ENCODE peak calls at places on chromosomes 2 and 18, in nine cellular contexts. B, L, P, I, N, G, Z, X and U are unnamed samples.

GRCh38 chr18:23825496-23825895 is 136.2 kb downstream of the LAMA3 start:
- DNase-seq in X (no peak), N (no peak), L (no peak), P (no peak), I (no peak), B (no peak), Z (no peak), G (no peak), U (no peak)

GRCh38 chr2:79994915-79995419 is 309.6 kb downstream of the LRRTM1 start:
- DNase-seq in P (no peak), G (no peak), I (no peak), Z (no peak), X (no peak), B (no peak), N (no peak), L (no peak), U (no peak)

GRCh38 chr18:57844319-57844718 is 41.2 kb upstream of the ATP8B1 start:
- DNase-seq in B (no peak), Z (no peak), N (no peak), G (no peak), X (no peak), L (no peak), I (no peak), P (no peak), U (no peak)

GRCh38 chr2:144546933-144547332 is 27.0 kb upstream of the ZEB2 start:
- DNase-seq in P (no peak), G (no peak), B (no peak), L (no peak), I (no peak), X (no peak), N (no peak), Z (no peak), U (no peak)

GRCh38 chr18:25284278-25284677 is 67.7 kb downstream of the ZNF521 start:
- DNase-seq in Z (no peak), P (no peak), X (no peak), G (no peak), N (no peak), B (no peak), L (no peak), I (no peak), U (no peak)

GRCh38 chr18:41244751-41245150 is 710.3 kb upstream of the PIK3C3 start:
- DNase-seq in X (no peak), I (no peak), L (no peak), G (peak; percentile 58), B (no peak), Z (no peak), N (no peak), P (no peak), U (no peak)

GRCh38 chr2:133710613-133711012 is 142.3 kb upstream of the NCKAP5 start:
- DNase-seq in L (no peak), G (peak; percentile 48), Z (no peak), B (no peak), N (no peak), X (no peak), I (no peak), P (no peak), U (no peak)

GRCh38 chr18:32439802-32440201 is 30.9 kb downstream of the GAREM1 start:
- DNase-seq in L (no peak), B (no peak), I (no peak), G (no peak), X (peak; percentile 7), N (no peak), P (no peak), Z (no peak), U (no peak)

GRCh38 chr2:195118276-195118675 is 538.8 kb upstream of the SLC39A10 start:
- DNase-seq in P (no peak), G (no peak), I (no peak), N (no peak), B (no peak), L (no peak), Z (no peak), X (no peak), U (no peak)

GRCh38 chr18:46668135-46668534 is 11.1 kb upstream of the LOXHD1 start:
- DNase-seq in X (no peak), I (no peak), N (no peak), G (no peak), B (no peak), Z (no peak), L (no peak), P (no peak), U (no peak)

GRCh38 chr2:3594493-3595281 is at the start of gene COLEC11:
- DNase-seq in Z (no peak), B (no peak), L (no peak), N (peak; percentile 71), X (no peak), I (peak; percentile 24), P (no peak), G (peak; percentile 96), U (no peak)
- TF ChIP-seq CTCF in Z (no peak), B (peak; percentile 21), L (no peak), N (peak; percentile 52), X (no peak), I (no peak), P (no peak), G (peak; percentile 38), U (no peak)

GRCh38 chr2:5594288-5594687 is 97.9 kb upstream of the SOX11 start:
- DNase-seq in I (no peak), X (no peak), L (no peak), G (no peak), B (no peak), Z (no peak), N (no peak), P (no peak), U (peak; percentile 63)

GRCh38 chr2:5596848-5597247 is 95.3 kb upstream of the SOX11 start:
- DNase-seq in B (no peak), G (peak; percentile 38), X (no peak), I (no peak), N (no peak), P (no peak), L (no peak), Z (no peak), U (no peak)

GRCh38 chr2:5590836-5591235 is 101.3 kb upstream of the SOX11 start:
- DNase-seq in I (no peak), B (no peak), L (no peak), P (no peak), X (no peak), G (no peak), N (no peak), Z (no peak), U (no peak)

GRCh38 chr2:5589183-5589582 is 103.0 kb upstream of the SOX11 start:
- DNase-seq in X (no peak), I (no peak), Z (no peak), P (no peak), L (no peak), B (no peak), G (no peak), N (no peak), U (no peak)

DNA sequence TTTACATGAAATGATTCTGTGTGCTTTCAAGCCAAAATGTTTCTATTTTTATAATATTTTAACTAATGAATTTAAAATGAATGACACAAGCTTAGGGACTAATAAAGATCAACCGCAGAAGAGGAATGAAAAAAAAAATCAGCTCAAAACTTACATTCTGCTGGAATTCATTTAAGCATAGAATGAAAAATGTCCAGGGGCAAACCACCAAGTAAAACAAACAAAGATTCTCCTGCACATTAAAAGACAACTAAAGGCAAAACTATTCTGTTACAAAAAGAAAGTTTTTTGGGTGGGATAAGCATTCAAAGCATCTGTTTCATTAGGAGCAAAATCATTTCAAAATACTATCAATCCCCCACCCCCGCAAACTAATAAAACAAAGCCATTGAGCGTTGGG is 99.3 kb upstream of the SOX11 start:
- DNase-seq in X (no peak), P (no peak), B (peak; percentile 22), N (no peak), I (no peak), L (no peak), Z (no peak), G (no peak), U (no peak)
- H3K4me3 ChIP-seq in X (no peak overlapping the region), P (no peak overlapping the region), B (no peak overlapping the region), N (no peak overlapping the region), I (no peak overlapping the region), L (no peak overlapping the region), Z (no peak overlapping the region), G (no peak overlapping the region), U (no peak overlapping the region)

DNA sequence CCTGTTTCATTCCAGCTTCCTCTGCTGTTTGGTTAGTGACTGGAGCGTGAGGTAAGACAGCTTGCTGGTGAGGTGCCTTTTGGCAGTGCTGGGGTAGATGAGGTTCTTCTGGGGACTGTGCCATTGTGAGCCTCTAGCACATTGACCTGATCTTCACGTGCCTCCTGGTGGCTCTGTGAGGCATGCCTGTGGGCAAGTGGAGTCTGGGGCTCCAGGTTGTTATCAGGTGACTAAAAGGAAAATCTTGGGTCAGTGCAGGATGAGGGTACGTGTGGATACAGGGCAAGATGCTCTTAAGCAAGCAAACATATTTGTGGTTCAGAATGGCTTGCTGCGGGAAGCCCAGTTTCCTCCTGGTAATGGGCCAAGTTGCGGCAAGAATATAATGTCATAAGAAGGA is 75.4 kb downstream of the FHOD3 start:
- DNase-seq in Z (no peak), I (no peak), X (no peak), G (no peak), B (peak; percentile 84), L (no peak), P (no peak), N (no peak), U (no peak)
- TF ChIP-seq CTCF in Z (no peak), I (peak; percentile 32), X (no peak), G (no peak), B (peak; percentile 34), L (no peak), P (no peak), N (peak; percentile 12), U (peak; percentile 23)

GRCh38 chr2:66579494-66579893 is 144.6 kb downstream of the MEIS1 start:
- DNase-seq in X (no peak), L (no peak), Z (no peak), P (no peak), I (no peak), N (no peak), G (no peak), B (no peak), U (no peak)

GRCh38 chr2:66580343-66580954 is 145.5 kb downstream of the MEIS1 start:
- DNase-seq in L (no peak), N (no peak), Z (no peak), G (no peak), B (no peak), I (no peak), P (no peak), X (no peak), U (no peak)

GRCh38 chr2:66577331-66578041 is 142.6 kb downstream of the MEIS1 start:
- DNase-seq in X (peak; percentile 28), L (no peak), B (no peak), G (no peak), Z (no peak), I (no peak), P (no peak), N (no peak), U (no peak)

GRCh38 chr2:66578067-66578852 is 143.3 kb downstream of the MEIS1 start:
- DNase-seq in B (no peak), P (no peak), G (no peak), I (no peak), Z (peak; percentile 58), N (no peak), L (no peak), X (no peak), U (no peak)

GRCh38 chr2:66578853-66579158 is 143.9 kb downstream of the MEIS1 start:
- DNase-seq in B (no peak), I (no peak), P (no peak), X (no peak), L (no peak), N (no peak), G (no peak), Z (no peak), U (no peak)
- H3K4me3 ChIP-seq in B (no peak overlapping the region), I (no peak overlapping the region), P (peak overlapping the region; percentile 74), X (no peak overlapping the region), L (no peak overlapping the region), N (no peak overlapping the region), G (no peak overlapping the region), Z (no peak overlapping the region), U (no peak overlapping the region)

GRCh38 chr2:23446916-23447315 is 61.9 kb downstream of the KLHL29 start:
- DNase-seq in G (no peak), P (no peak), B (no peak), L (no peak), X (no peak), I (no peak), N (no peak), Z (no peak), U (no peak)
- TF ChIP-seq CTCF in G (no peak), P (no peak), B (no peak), L (no peak), X (no peak), I (no peak), N (no peak), Z (no peak), U (no peak)